ENCODE peak calls at places on chromosomes 1 and 21, in six cellular contexts. S, U, M, J, X and C are unnamed samples.

GRCh38 chr1:153652795-153653507 is 5.6 kb upstream of the SNAPIN start:
- DNase-seq in M (peak; percentile 64), U (no peak), X (no peak), J (peak; percentile 69), S (no peak), C (no peak)

GRCh38 chr21:43359081-43359822 is 67.7 kb downstream of the SIK1 start:
- DNase-seq in J (no peak), S (no peak), M (no peak), X (no peak), U (no peak), C (no peak)

GRCh38 chr1:67536957-67537646 is 106.9 kb upstream of the SERBP1 start:
- DNase-seq in U (no peak), S (no peak), X (no peak), J (no peak), M (no peak), C (no peak)

GRCh38 chr21:14361958-14362357 is 21.0 kb downstream of the HSPA13 start:
- DNase-seq in M (no peak), U (no peak), J (no peak), S (no peak), X (no peak), C (no peak)

GRCh38 chr1:11940260-11940921 is 5.9 kb downstream of the PLOD1 start:
- DNase-seq in J (no peak), X (peak; percentile 84), M (peak; percentile 13), U (no peak), S (no peak), C (no peak)

GRCh38 chr1:218182455-218182854 is 102.6 kb upstream of the RRP15 start:
- DNase-seq in U (no peak), S (no peak), J (no peak), M (no peak), X (no peak), C (no peak)

GRCh38 chr1:236494586-236495207 is 29.1 kb upstream of the LGALS8 start:
- DNase-seq in U (no peak), X (no peak), S (no peak), M (peak; percentile 18), J (no peak), C (no peak)

GRCh38 chr1:56644941-56645662 is at the start of gene PRKAA2:
- DNase-seq in S (peak; percentile 49), X (peak; percentile 57), U (peak; percentile 66), M (peak; percentile 12), J (peak; percentile 85), C (peak; percentile 55)

GRCh38 chr1:206706806-206707205 is 22.1 kb downstream of the MAPKAPK2 start:
- DNase-seq in J (no peak), M (no peak), X (no peak), U (no peak), S (no peak), C (no peak)

GRCh38 chr1:33182452-33182851 is 609 bp upstream of the TRIM62 start:
- DNase-seq in J (no peak), X (peak; percentile 61), M (peak; percentile 65), U (peak; percentile 92), S (no peak), C (no peak)

GRCh38 chr21:16589499-16589898 is 859.7 kb downstream of the USP25 start:
- DNase-seq in S (no peak), X (no peak), M (no peak), U (no peak), J (no peak), C (no peak)
- H3K27ac ChIP-seq in S (no peak overlapping the region), X (no peak overlapping the region), M (no peak overlapping the region), U (no peak overlapping the region), J (no peak overlapping the region), C (no peak overlapping the region)

GRCh38 chr1:163874070-163874469 is 552.3 kb downstream of the NUF2 start:
- DNase-seq in U (no peak), S (no peak), M (no peak), J (no peak), X (no peak), C (no peak)
- H3K27ac ChIP-seq in U (no peak overlapping the region), S (no peak overlapping the region), M (no peak overlapping the region), J (no peak overlapping the region), X (no peak overlapping the region), C (no peak overlapping the region)

GRCh38 chr1:234537236-234537635 is 58.3 kb upstream of the TARBP1 start:
- DNase-seq in U (no peak), J (no peak), S (no peak), X (no peak), M (no peak), C (no peak)
- H3K27ac ChIP-seq in U (no peak overlapping the region), J (peak overlapping the region; percentile 98), S (peak overlapping the region; percentile 98), X (no peak overlapping the region), M (no peak overlapping the region), C (peak overlapping the region; percentile 94)

GRCh38 chr1:213994888-213995287 is 7.1 kb downstream of the PROX1 start:
- DNase-seq in J (no peak), X (no peak), U (no peak), S (no peak), M (no peak), C (no peak)

GRCh38 chr1:213997772-213998107 is 10.0 kb downstream of the PROX1 start:
- DNase-seq in J (no peak), U (no peak), X (no peak), S (no peak), M (no peak), C (no peak)

GRCh38 chr1:213995603-213996002 is 7.8 kb downstream of the PROX1 start:
- DNase-seq in X (no peak), M (no peak), J (no peak), S (no peak), U (no peak), C (no peak)

GRCh38 chr1:213997031-213997771 is 9.4 kb downstream of the PROX1 start:
- DNase-seq in J (no peak), M (no peak), X (no peak), S (no peak), U (no peak), C (no peak)

GRCh38 chr1:213996320-213997022 is 8.7 kb downstream of the PROX1 start:
- DNase-seq in J (no peak), U (no peak), X (peak; percentile 80), S (no peak), M (no peak), C (no peak)
- H3K27ac ChIP-seq in J (no peak overlapping the region), U (no peak overlapping the region), X (no peak overlapping the region), S (peak overlapping the region; percentile 68), M (no peak overlapping the region), C (peak overlapping the region; percentile 61)

DNA sequence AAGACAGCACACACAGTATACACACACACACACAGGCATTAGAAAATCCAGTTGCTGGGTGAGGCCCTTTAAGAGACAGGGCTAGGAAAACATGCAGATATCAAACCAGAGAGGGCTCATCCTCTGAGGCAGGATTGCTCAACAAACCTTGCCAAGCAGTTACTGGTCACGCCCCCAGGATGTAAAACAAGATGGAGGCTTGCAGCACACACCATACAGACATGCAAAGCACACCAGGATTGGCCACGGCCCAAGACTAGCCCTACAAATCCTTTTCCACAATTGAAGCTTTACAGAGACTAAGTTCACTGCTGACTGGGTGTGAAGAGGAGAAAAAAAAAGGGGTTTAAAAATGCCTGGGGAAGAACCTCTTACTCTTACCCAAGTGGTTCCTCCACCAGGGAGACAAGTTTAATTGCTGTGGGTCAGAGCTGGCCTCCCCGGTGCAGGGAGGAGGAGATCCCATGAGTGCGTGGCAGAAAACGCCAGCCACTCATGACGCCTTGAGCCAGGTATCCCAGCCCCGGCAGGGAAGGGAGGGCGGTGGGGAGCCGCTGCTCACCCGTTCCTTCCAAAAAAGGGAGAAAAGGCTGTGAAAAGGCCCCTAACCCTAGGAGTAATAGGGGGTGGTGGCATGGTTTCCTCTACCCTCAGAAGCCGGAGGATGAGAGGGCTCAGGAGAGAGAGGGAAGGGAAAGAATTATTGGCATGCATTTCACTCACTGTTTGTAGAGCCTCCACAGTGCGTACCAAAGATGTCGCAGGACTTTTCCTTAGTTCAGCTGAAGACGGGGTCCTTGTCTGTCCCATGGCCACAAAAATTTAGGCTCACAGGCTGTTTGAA is 594.6 kb upstream of the ZP4 start:
- DNase-seq in U (no peak), J (no peak), M (peak; percentile 60), S (no peak), X (no peak), C (no peak)
- H3K27ac ChIP-seq in U (no peak overlapping the region), J (no peak overlapping the region), M (peak overlapping the region; percentile 53), S (no peak overlapping the region), X (no peak overlapping the region), C (no peak overlapping the region)

DNA sequence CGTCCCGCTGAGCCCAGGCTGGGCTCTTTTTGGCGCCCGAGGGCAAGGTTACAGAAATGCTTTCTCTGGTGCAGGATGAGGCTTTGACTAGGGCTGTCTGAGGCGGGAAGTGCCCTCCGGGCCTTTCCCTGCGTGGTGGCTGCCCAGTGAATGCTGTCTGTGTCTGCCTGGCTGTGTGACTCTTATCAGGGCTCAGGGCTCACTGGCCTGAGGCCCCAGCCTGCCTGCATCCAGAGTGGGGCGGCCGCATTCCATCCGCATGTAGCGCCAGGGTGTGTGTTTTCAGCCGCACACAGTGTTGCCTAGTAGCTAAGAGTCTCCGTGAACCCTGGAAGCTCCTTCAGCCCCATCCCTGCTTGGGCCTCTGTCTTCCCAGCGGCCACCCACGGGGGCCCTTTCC is 59.1 kb downstream of the FAAP20 start:
- DNase-seq in M (peak; percentile 85), X (peak; percentile 89), S (peak; percentile 35), J (peak; percentile 89), U (no peak), C (peak; percentile 91)
- H3K27ac ChIP-seq in M (peak overlapping the region; percentile 15), X (no peak overlapping the region), S (no peak overlapping the region), J (no peak overlapping the region), U (no peak overlapping the region), C (peak overlapping the region; percentile 90)